ENCODE peak calls at places on chromosomes 5 and 9, in ten cellular contexts. H is HCEC 1CT; O is Caki2; Q is RPMI7951; C is activated CD4-positive, alpha-beta T cell treated with anti-CD3 and anti-CD28 coated beads, Interleukin-2, amount 10 ng/mL, durations not matched to agents 7 days and 5 days; X is PC-9; J is aorta; F is substantia nigra; M is NCI-H2227 treated with DMSO at 0.1 percent for 48 hours; E is upper lobe of right lung. U is an unnamed sample.

GRCh38 chr9:89884356-89885083 is 279.7 kb downstream of the GADD45G start:
- DNase-seq in E (peak; percentile 30), M (no peak), H (no peak), J (peak; percentile 57), C (no peak), Q (no peak), O (no peak), F (no peak), X (no peak), U (no peak)

GRCh38 chr5:100232730-100233129 is 302.4 kb upstream of the FAM174A start:
- DNase-seq in J (no peak), H (no peak), F (no peak), O (no peak), E (no peak), X (no peak), C (no peak), Q (no peak), M (peak; percentile 22), U (no peak)

GRCh38 chr5:176661676-176662075 is 14.4 kb downstream of the TSPAN17 start:
- DNase-seq in J (no peak), X (no peak), C (no peak), Q (no peak), M (no peak), E (no peak), F (no peak), O (no peak), H (no peak), U (no peak)

GRCh38 chr5:172846677-172847076 is 12.6 kb downstream of the ERGIC1 start:
- DNase-seq in F (no peak), Q (no peak), J (no peak), M (no peak), E (no peak), H (no peak), X (no peak), O (no peak), C (no peak), U (no peak)

GRCh38 chr5:88660947-88661869 is 221.8 kb downstream of the MEF2C start:
- DNase-seq in H (peak; percentile 44), O (peak; percentile 98), C (no peak), X (peak; percentile 84), E (peak; percentile 67), J (peak; percentile 94), F (no peak), Q (peak; percentile 96), M (peak; percentile 95), U (no peak)

GRCh38 chr5:74205745-74206570 is 434.6 kb downstream of the ENC1 start:
- DNase-seq in C (no peak), F (no peak), O (no peak), M (no peak), Q (no peak), X (no peak), J (no peak), H (no peak), E (no peak), U (no peak)

GRCh38 chr5:143213851-143214363 is 189.6 kb downstream of the NR3C1 start:
- DNase-seq in X (no peak), H (no peak), J (no peak), F (no peak), M (peak; percentile 26), C (no peak), E (no peak), Q (no peak), O (no peak), U (no peak)

GRCh38 chr5:160800375-160800774 is 51.6 kb downstream of the ATP10B start:
- DNase-seq in M (no peak), H (no peak), O (no peak), X (no peak), J (no peak), F (no peak), Q (no peak), C (no peak), E (no peak), U (no peak)

U was measured in T-helper 9 cell.